ENCODE peak calls at places on chromosome 9, in seven cellular contexts. F is body of pancreas; A is CD4-positive, CD25-positive, alpha-beta regulatory T cell; J is neural crest cell; N is naive thymus-derived CD8-positive, alpha-beta T cell; L is GM20000; H is occipital lobe. I is an unnamed sample.

GRCh38 chr9:32589083-32589713 is 16.2 kb upstream of the NDUFB6 start:
- DNase-seq in F (no peak), N (no peak), J (no peak), H (no peak), A (no peak), L (peak; percentile 55), I (no peak)

GRCh38 chr9:21997480-21997879 is 2.9 kb downstream of the CDKN2B-AS1 start:
- DNase-seq in F (no peak), J (no peak), N (no peak), L (no peak), A (no peak), H (no peak), I (no peak)

GRCh38 chr9:6845881-6846280 is 88.1 kb downstream of the KDM4C start:
- DNase-seq in J (no peak), H (no peak), F (no peak), A (no peak), N (no peak), L (no peak), I (no peak)

GRCh38 chr9:124017929-124018730 is 6.6 kb downstream of the LHX2 start:
- DNase-seq in A (no peak), L (peak; percentile 43), H (no peak), N (no peak), J (no peak), F (no peak), I (no peak)

GRCh38 chr9:125659954-125660353 is 47.1 kb downstream of the MAPKAP1 start:
- DNase-seq in J (no peak), N (no peak), F (no peak), A (no peak), H (no peak), L (no peak), I (no peak)

GRCh38 chr9:130885422-130886375 is 10.9 kb downstream of the QRFP start:
- DNase-seq in L (no peak), N (no peak), F (no peak), A (no peak), J (no peak), H (no peak), I (no peak)

GRCh38 chr9:111896942-111897830 is 572 bp downstream of the UGCG start:
- DNase-seq in J (peak; percentile 52), L (peak; percentile 83), H (peak; percentile 62), A (no peak), F (peak; percentile 47), N (peak; percentile 56), I (peak; percentile 73)

GRCh38 chr9:21996438-21996837 is 1.8 kb downstream of the CDKN2B-AS1 start:
- DNase-seq in J (no peak), L (no peak), H (no peak), F (no peak), N (no peak), A (no peak), I (no peak)

GRCh38 chr9:111627260-111627963 is 3.7 kb upstream of the DNAJC25 start:
- DNase-seq in N (no peak), J (no peak), H (no peak), F (no peak), A (no peak), L (no peak), I (peak; percentile 57)

GRCh38 chr9:101571114-101571513 is 23.7 kb downstream of the PPP3R2 start:
- DNase-seq in L (no peak), A (no peak), J (no peak), F (no peak), H (no peak), N (no peak), I (no peak)

GRCh38 chr9:3370715-3371114 is 155.1 kb downstream of the RFX3 start:
- DNase-seq in N (no peak), A (no peak), J (no peak), L (no peak), H (no peak), F (no peak), I (no peak)

GRCh38 chr9:93612052-93612795 is 35.8 kb downstream of the PHF2 start:
- DNase-seq in F (no peak), A (no peak), N (no peak), L (no peak), H (no peak), J (no peak), I (no peak)

GRCh38 chr9:127568971-127569818 is 42.9 kb upstream of the STXBP1 start:
- DNase-seq in L (peak; percentile 98), A (peak; percentile 78), F (peak; percentile 94), H (peak; percentile 50), N (peak; percentile 87), J (peak; percentile 68), I (peak; percentile 90)

GRCh38 chr9:37026085-37026935 is 7.8 kb downstream of the PAX5 start:
- DNase-seq in F (no peak), H (no peak), N (no peak), A (no peak), J (peak; percentile 41), L (no peak), I (no peak)

GRCh38 chr9:70610287-70610644 is 195.8 kb upstream of the KLF9 start:
- DNase-seq in A (no peak), J (no peak), L (no peak), F (no peak), N (no peak), H (no peak), I (no peak)

GRCh38 chr9:82570226-82570625 is 492.7 kb downstream of the RASEF start:
- DNase-seq in N (no peak), J (no peak), L (no peak), F (no peak), A (no peak), H (no peak), I (no peak)

GRCh38 chr9:85941966-85942912 is 1.3 kb downstream of the NAA35 start:
- DNase-seq in A (no peak), H (no peak), F (no peak), J (no peak), L (no peak), N (no peak), I (peak; percentile 42)

GRCh38 chr9:104864675-104865104 is 63.3 kb downstream of the ABCA1 start:
- DNase-seq in N (no peak), J (no peak), A (no peak), F (no peak), L (no peak), H (no peak), I (no peak)

GRCh38 chr9:129884220-129885017 is 49.2 kb downstream of the USP20 start:
- DNase-seq in F (peak; percentile 93), H (peak; percentile 61), A (peak; percentile 94), N (peak; percentile 93), J (peak; percentile 73), L (peak; percentile 92), I (peak; percentile 96)

GRCh38 chr9:89872426-89872912 is 267.7 kb downstream of the GADD45G start:
- DNase-seq in L (no peak), A (no peak), J (no peak), H (no peak), N (no peak), F (no peak), I (no peak)

GRCh38 chr9:131262327-131263032 is 13.8 kb downstream of the FAM78A start:
- DNase-seq in F (no peak), H (no peak), J (no peak), N (no peak), A (no peak), L (no peak), I (no peak)

GRCh38 chr9:34588671-34589370 is 703 bp downstream of the CNTFR start:
- DNase-seq in H (peak; percentile 33), L (no peak), F (no peak), J (no peak), N (no peak), A (no peak), I (no peak)

GRCh38 chr9:136955943-136956335 is 3.9 kb downstream of the LCN12 start:
- DNase-seq in J (no peak), L (no peak), H (no peak), N (no peak), A (no peak), F (no peak), I (no peak)

GRCh38 chr9:99192786-99193465 is 28.8 kb downstream of the ALG2 start:
- DNase-seq in N (no peak), L (no peak), A (no peak), H (no peak), J (no peak), F (no peak), I (no peak)

GRCh38 chr9:23606107-23606506 is 219.9 kb downstream of the ELAVL2 start:
- DNase-seq in F (no peak), N (no peak), H (no peak), A (no peak), L (no peak), J (no peak), I (no peak)

GRCh38 chr9:113657765-113658564 is 194.4 kb downstream of the RGS3 start:
- DNase-seq in J (peak; percentile 94), L (peak; percentile 84), A (peak; percentile 58), F (peak; percentile 92), H (peak; percentile 80), N (peak; percentile 61), I (peak; percentile 88)

GRCh38 chr9:127762111-127762676 is 16.3 kb downstream of the SH2D3C start:
- DNase-seq in L (no peak), F (no peak), J (no peak), A (no peak), N (no peak), H (no peak), I (no peak)

GRCh38 chr9:109286571-109286977 is 34.3 kb downstream of the EPB41L4B start:
- DNase-seq in L (no peak), H (no peak), J (no peak), A (no peak), N (no peak), F (no peak), I (no peak)

GRCh38 chr9:111598730-111599091 is 736 bp downstream of the PTGR1 start:
- DNase-seq in J (no peak), F (peak; percentile 51), H (no peak), L (peak; percentile 41), N (no peak), A (no peak), I (peak; percentile 59)

GRCh38 chr9:100030548-100030947 is 68.3 kb downstream of the ERP44 start:
- DNase-seq in F (no peak), L (no peak), A (no peak), J (no peak), H (no peak), N (no peak), I (no peak)

GRCh38 chr9:134556531-134557068 is 85.0 kb upstream of the COL5A1 start:
- DNase-seq in A (no peak), J (no peak), H (no peak), L (no peak), F (peak; percentile 5), N (no peak), I (no peak)

GRCh38 chr9:79256691-79257213 is 315.0 kb upstream of the TLE4 start:
- DNase-seq in F (peak; percentile 20), L (no peak), A (no peak), H (peak; percentile 3), J (peak; percentile 29), N (no peak), I (no peak)